ENCODE peak calls at places on chromosomes 11 and 22, in seven cellular contexts. P is endothelial cell, B is lower leg skin, I is fibroblast of lung, T is uterus, C is left ventricle myocardium inferior, S is prostate gland. K is an unnamed sample.

GRCh38 chr11:2991477-2992233 is 474 bp downstream of the NAP1L4 start:
- DNase-seq in I (peak), C (no peak), T (peak), S (peak), P (no peak), B (no peak), K (no peak)

GRCh38 chr11:93524868-93525267 is 18.3 kb downstream of the SMCO4 start:
- DNase-seq in S (no peak), C (no peak), P (no peak), B (no peak), T (no peak), I (no peak), K (no peak)

GRCh38 chr11:31803813-31804438 is 7.2 kb downstream of the PAX6 start:
- DNase-seq in I (peak), P (no peak), B (no peak), S (no peak), T (no peak), C (no peak), K (no peak)

GRCh38 chr22:41613456-41613855 is 7.4 kb downstream of the DESI1 start:
- DNase-seq in S (no peak), C (no peak), B (no peak), T (no peak), I (no peak), P (no peak), K (no peak)

GRCh38 chr11:8871283-8871775 is 39.7 kb upstream of the AKIP1 start:
- DNase-seq in S (peak), B (peak), P (peak), T (peak), C (peak), I (peak), K (peak)

GRCh38 chr11:129251067-129251466 is 58.9 kb upstream of the ARHGAP32 start:
- DNase-seq in S (no peak), B (no peak), C (no peak), T (no peak), I (peak), P (no peak), K (no peak)

GRCh38 chr11:76270387-76270786 is 64.1 kb upstream of the WNT11 start:
- DNase-seq in S (no peak), I (no peak), T (no peak), P (no peak), C (no peak), B (peak), K (no peak)

GRCh38 chr11:83599066-83599465 is 312.9 kb upstream of the CCDC90B start:
- DNase-seq in S (no peak), C (no peak), T (no peak), B (no peak), I (no peak), P (no peak), K (no peak)

GRCh38 chr11:100857236-100858005 is 170.3 kb downstream of the ARHGAP42 start:
- DNase-seq in S (no peak), T (no peak), P (no peak), I (no peak), B (no peak), C (no peak), K (no peak)

GRCh38 chr11:72328366-72329224 is 84.6 kb upstream of the PHOX2A start:
- DNase-seq in I (peak), P (no peak), T (no peak), B (no peak), C (no peak), S (no peak), K (peak)

GRCh38 chr22:40499187-40499753 is 128.9 kb downstream of the SGSM3 start:
- DNase-seq in I (peak), C (no peak), P (no peak), S (no peak), B (no peak), T (peak), K (peak)

GRCh38 chr22:18104566-18104965 is 6.0 kb upstream of the TUBA8 start:
- DNase-seq in C (no peak), T (no peak), P (no peak), S (no peak), B (no peak), I (peak), K (no peak)

GRCh38 chr11:23192256-23192655 is 332.0 kb upstream of the CCDC179 start:
- DNase-seq in S (no peak), B (no peak), I (peak), C (no peak), T (no peak), P (no peak), K (no peak)

GRCh38 chr11:82867495-82868082 is 32.6 kb downstream of the PRCP start:
- DNase-seq in B (peak), P (peak), S (peak), I (peak), T (peak), C (peak), K (peak)

GRCh38 chr11:3201112-3201581 is 17.5 kb downstream of the MRGPRG start:
- DNase-seq in S (no peak), B (no peak), C (no peak), T (no peak), I (no peak), P (no peak), K (no peak)

GRCh38 chr11:96051820-96052219 is 127.9 kb upstream of the MTMR2 start:
- DNase-seq in B (no peak), P (no peak), T (no peak), S (no peak), C (no peak), I (no peak), K (no peak)

GRCh38 chr11:96052921-96053631 is 129.2 kb upstream of the MTMR2 start:
- DNase-seq in T (no peak), C (no peak), B (no peak), P (no peak), I (peak), S (no peak), K (no peak)

GRCh38 chr11:96054870-96055705 is 131.2 kb upstream of the MTMR2 start:
- DNase-seq in B (no peak), C (no peak), I (peak), P (no peak), T (no peak), S (no peak), K (no peak)

GRCh38 chr11:96049426-96049825 is 125.5 kb upstream of the MTMR2 start:
- DNase-seq in B (no peak), T (no peak), C (no peak), S (no peak), I (peak), P (no peak), K (no peak)

DNA sequence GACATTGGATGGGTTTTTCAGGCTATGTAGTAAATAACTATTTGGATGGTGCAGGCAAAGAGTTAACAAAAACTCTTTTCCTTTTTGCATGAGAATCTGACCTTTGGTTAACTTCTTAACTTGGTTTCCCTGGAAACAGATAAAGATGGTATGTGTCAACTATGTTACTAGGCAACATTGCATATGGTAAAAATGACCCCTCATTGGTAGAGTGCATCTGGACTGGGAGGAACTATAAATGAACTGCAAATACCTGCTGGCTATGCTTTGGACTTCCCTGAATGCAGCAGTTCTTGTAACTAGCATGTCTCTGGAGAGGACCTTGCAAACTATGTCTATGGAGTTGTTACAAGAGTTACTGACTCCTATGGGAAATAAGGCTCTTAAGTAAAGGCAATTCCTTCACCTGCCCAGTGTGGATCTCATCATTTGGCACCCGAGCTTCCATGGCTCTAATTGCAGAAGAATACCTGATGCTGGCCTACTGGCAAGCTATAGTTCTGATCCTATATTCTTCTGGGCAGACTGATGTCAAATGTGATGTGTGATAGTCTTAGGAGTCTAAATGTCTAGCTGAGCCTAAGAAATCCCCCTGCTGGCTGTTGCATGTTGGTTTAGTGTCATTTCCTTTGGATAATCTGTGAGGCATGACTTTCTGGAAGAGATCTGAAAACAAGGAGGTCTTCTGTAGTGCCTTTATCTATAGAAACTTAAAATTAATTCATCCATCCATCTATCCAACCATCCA is 126.7 kb upstream of the MTMR2 start:
- DNase-seq in I (peak), S (no peak), T (no peak), C (no peak), B (no peak), P (no peak), K (peak)
- TF ChIP-seq CTCF in I (peak), S (no peak), T (no peak), C (no peak), B (no peak), P (no peak), K (no peak)

GRCh38 chr11:130979386-130979972 is 63.2 kb upstream of the SNX19 start:
- DNase-seq in S (no peak), T (no peak), I (peak), C (no peak), B (no peak), P (peak), K (peak)
- TF ChIP-seq CTCF in S (peak), T (no peak), I (peak), C (peak), B (no peak), P (peak), K (peak)

DNA sequence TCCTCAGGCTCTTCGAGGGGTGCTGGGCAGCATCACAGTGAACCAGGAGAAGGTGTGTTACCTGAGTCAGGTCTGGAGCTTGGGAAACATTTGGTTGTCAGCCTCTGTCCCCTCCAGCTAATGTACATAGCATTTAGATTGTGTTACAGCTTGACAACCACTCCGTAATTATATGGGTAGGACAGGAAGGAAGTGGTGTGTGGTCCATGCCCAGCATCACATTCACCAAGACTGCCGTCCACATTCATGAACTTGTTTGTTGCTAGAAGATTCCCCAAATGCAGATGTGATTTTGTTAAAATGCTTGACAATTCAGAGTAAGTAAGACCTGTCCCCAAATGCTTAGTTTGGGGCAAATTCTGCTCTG is 1482.7 kb downstream of the TBC1D22A start:
- DNase-seq in C (no peak), S (no peak), P (no peak), T (no peak), B (no peak), I (no peak), K (no peak)
- TF ChIP-seq CTCF in C (no peak), S (no peak), P (no peak), T (no peak), B (no peak), I (no peak), K (no peak)

GRCh38 chr22:37207981-37208380 is 4.3 kb downstream of the SSTR3 start:
- DNase-seq in S (no peak), P (no peak), C (no peak), I (no peak), B (no peak), T (no peak), K (no peak)
- TF ChIP-seq CTCF in S (no peak), P (no peak), C (no peak), I (no peak), B (no peak), T (no peak), K (no peak)

GRCh38 chr11:125626381-125626950 is 1.5 kb downstream of the CHEK1 start:
- DNase-seq in P (no peak), S (no peak), C (no peak), I (no peak), B (no peak), T (no peak), K (peak)
- TF ChIP-seq CTCF in P (no peak), S (no peak), C (no peak), I (peak), B (no peak), T (no peak), K (peak)

GRCh38 chr22:44003016-44003775 is 20.9 kb upstream of the PARVB start:
- DNase-seq in P (no peak), S (no peak), C (no peak), I (no peak), B (no peak), T (no peak), K (no peak)

GRCh38 chr22:44002324-44002723 is 21.8 kb upstream of the PARVB start:
- DNase-seq in S (no peak), B (no peak), C (no peak), P (no peak), I (no peak), T (no peak), K (no peak)

GRCh38 chr22:44000123-44000522 is 24.0 kb upstream of the PARVB start:
- DNase-seq in B (no peak), C (no peak), I (no peak), P (no peak), S (no peak), T (no peak), K (no peak)

GRCh38 chr22:44005524-44005923 is 18.6 kb upstream of the PARVB start:
- DNase-seq in B (no peak), T (no peak), S (no peak), C (no peak), I (no peak), P (no peak), K (no peak)

GRCh38 chr22:44003776-44004460 is 20.2 kb upstream of the PARVB start:
- DNase-seq in P (peak), I (no peak), C (no peak), S (no peak), B (no peak), T (no peak), K (no peak)
- TF ChIP-seq CTCF in P (no peak), I (no peak), C (peak), S (no peak), B (no peak), T (no peak), K (peak)